ENCODE peak calls at places on chromosomes 16 and 17, in nine cellular contexts. O is HCT116, X is WTC11, D is endothelial cell of umbilical vein, U is A549, W is K562, Q is SK-N-SH, L is H1, S is HepG2. E is an unnamed sample.
A peak's percentile ranks its signal among the peaks of the same experiment; 100 is the strongest.

GRCh38 chr17:82592289-82592683 is 56.0 kb downstream of the WDR45B start:
- DNase-seq in O (no peak), X (no peak), D (no peak), U (no peak), W (no peak), Q (peak; percentile 38), L (no peak), S (peak; percentile 21), E (peak; percentile 46)

GRCh38 chr17:36532435-36532975 is 2.2 kb downstream of the MYO19 start:
- DNase-seq in O (no peak), X (no peak), D (no peak), U (no peak), W (no peak), Q (no peak), L (peak; percentile 14), S (no peak), E (no peak)

GRCh38 chr16:30095166-30096078 is 591 bp downstream of the YPEL3 start:
- DNase-seq in O (no peak), X (no peak), D (no peak), U (no peak), W (no peak), Q (no peak), L (no peak), S (no peak), E (no peak)

GRCh38 chr16:67241008-67241900 is 6.0 kb downstream of the FHOD1 start:
- DNase-seq in O (no peak), X (no peak), D (peak; percentile 36), U (peak; percentile 74), W (peak; percentile 70), Q (no peak), L (no peak), S (peak; percentile 32), E (no peak)

GRCh38 chr17:37124074-37124824 is 175.5 kb downstream of the AATF start:
- DNase-seq in O (no peak), X (no peak), D (no peak), U (no peak), W (no peak), Q (no peak), L (no peak), S (no peak), E (peak; percentile 85)

GRCh38 chr16:77869997-77870813 is 81.8 kb downstream of the VAT1L start:
- DNase-seq in O (no peak), X (no peak), D (peak; percentile 24), U (no peak), W (no peak), Q (no peak), L (no peak), S (no peak), E (no peak)

GRCh38 chr17:73833779-73834613 is 189.8 kb upstream of the SDK2 start:
- DNase-seq in O (no peak), X (no peak), D (no peak), U (peak; percentile 24), W (no peak), Q (no peak), L (no peak), S (no peak), E (no peak)

GRCh38 chr16:683396-684066 is 603 bp downstream of the JMJD8 start:
- DNase-seq in O (no peak), X (no peak), D (no peak), U (peak; percentile 55), W (peak; percentile 23), Q (no peak), L (peak; percentile 60), S (no peak), E (peak; percentile 38)

GRCh38 chr17:16929281-16929680 is 42.6 kb downstream of the TNFRSF13B start:
- DNase-seq in O (no peak), X (no peak), D (no peak), U (no peak), W (no peak), Q (no peak), L (no peak), S (no peak), E (no peak)

GRCh38 chr16:85151603-85152413 is 39.5 kb upstream of the CIBAR2 start:
- DNase-seq in O (no peak), X (no peak), D (peak; percentile 62), U (no peak), W (peak; percentile 92), Q (peak; percentile 93), L (no peak), S (no peak), E (peak; percentile 77)

GRCh38 chr16:79651363-79651762 is 50.8 kb upstream of the MAF start:
- DNase-seq in O (no peak), X (no peak), D (no peak), U (peak; percentile 47), W (no peak), Q (no peak), L (no peak), S (no peak), E (no peak)

GRCh38 chr16:48383877-48384304 is 1.3 kb downstream of the SIAH1 start:
- DNase-seq in O (no peak), X (no peak), D (peak; percentile 63), U (peak; percentile 31), W (peak; percentile 22), Q (no peak), L (no peak), S (peak; percentile 70), E (peak; percentile 45)

GRCh38 chr17:20095366-20096080 is 86.4 kb downstream of the SPECC1 start:
- DNase-seq in O (peak; percentile 22), X (peak; percentile 54), D (peak; percentile 27), U (peak; percentile 65), W (no peak), Q (peak; percentile 80), L (no peak), S (peak; percentile 43), E (peak; percentile 45)

GRCh38 chr16:50407351-50407750 is 38.6 kb upstream of the BRD7 start:
- DNase-seq in O (no peak), X (peak; percentile 55), D (no peak), U (no peak), W (no peak), Q (no peak), L (peak; percentile 58), S (no peak), E (no peak)

GRCh38 chr17:55742272-55743102 is 8.4 kb upstream of the PCTP start:
- DNase-seq in O (no peak), X (no peak), D (no peak), U (no peak), W (no peak), Q (no peak), L (no peak), S (peak; percentile 28), E (no peak)

GRCh38 chr17:74478369-74479100 is 12.1 kb downstream of the CD300A start:
- DNase-seq in O (no peak), X (no peak), D (no peak), U (no peak), W (no peak), Q (peak; percentile 12), L (no peak), S (no peak), E (peak; percentile 87)

GRCh38 chr17:68420065-68420847 is 37.0 kb downstream of the WIPI1 start:
- DNase-seq in O (no peak), X (no peak), D (no peak), U (no peak), W (no peak), Q (no peak), L (peak; percentile 45), S (no peak), E (no peak)
- TF ChIP-seq MAX in O (no peak), X (no peak), D (no peak), U (no peak), W (no peak), Q (no peak), L (no peak), S (no peak), E (no peak)

DNA sequence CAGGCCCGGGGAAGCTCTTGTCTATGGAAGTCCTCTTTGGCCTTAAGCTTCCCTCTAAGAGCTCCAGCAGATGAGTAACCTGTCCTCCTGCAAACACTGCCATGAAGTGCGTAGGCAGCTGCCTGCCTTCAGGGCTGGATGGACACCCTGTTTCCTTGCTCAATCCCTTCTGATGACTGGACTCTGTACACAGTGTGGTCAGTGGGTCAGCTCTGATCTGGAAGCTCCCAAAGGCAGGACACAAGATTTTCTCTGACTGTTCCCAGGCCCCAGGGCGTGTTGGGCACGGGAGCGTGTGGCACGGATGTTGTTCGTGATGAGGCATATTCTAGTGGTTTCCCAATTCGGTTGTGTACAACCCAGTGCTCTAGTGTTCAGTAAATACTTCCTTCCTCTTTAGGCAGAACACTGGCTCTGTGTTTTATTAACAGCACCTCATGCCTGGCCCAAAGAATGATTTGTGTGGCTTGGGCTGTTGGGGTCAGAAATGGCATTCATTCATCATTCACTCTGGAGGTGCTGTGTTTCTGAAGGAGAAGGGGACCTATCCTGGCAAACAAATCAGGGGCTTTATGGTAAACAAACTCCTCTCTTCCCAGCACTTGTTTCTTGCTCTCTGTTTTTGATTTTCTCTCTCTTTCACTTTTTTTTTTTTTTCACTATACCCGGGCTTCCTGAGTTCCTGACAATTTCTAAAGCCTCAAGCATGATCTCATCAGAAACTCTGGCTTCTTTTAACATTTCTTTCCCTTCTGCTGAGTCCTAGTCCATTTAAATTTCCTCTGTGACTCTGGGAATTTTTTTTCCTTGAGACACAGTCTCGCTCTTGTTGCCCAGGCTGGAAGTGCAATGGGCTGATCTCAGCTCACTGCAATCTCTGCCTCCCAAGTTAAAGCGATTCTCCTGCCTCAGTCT is 12.0 kb upstream of the RNF157 start:
- DNase-seq in O (no peak), X (no peak), D (peak; percentile 74), U (peak; percentile 88), W (no peak), Q (no peak), L (no peak), S (peak; percentile 94), E (peak; percentile 86)
- TF ChIP-seq MAX in O (no peak), X (no peak), D (no peak), U (peak; percentile 52), W (no peak), Q (no peak), L (no peak), S (peak; percentile 88), E (peak; percentile 73)

GRCh38 chr17:64736804-64737492 is 74.8 kb upstream of the SMURF2 start:
- DNase-seq in O (peak; percentile 61), X (peak; percentile 56), D (peak; percentile 75), U (peak; percentile 83), W (no peak), Q (peak; percentile 30), L (peak; percentile 55), S (peak; percentile 51), E (peak; percentile 65)
- TF ChIP-seq MAX in O (peak; percentile 38), X (no peak), D (no peak), U (no peak), W (no peak), Q (no peak), L (no peak), S (no peak), E (no peak)

GRCh38 chr17:79917902-79918484 is 78.8 kb upstream of the CBX4 start:
- DNase-seq in O (no peak), X (no peak), D (no peak), U (no peak), W (no peak), Q (no peak), L (no peak), S (no peak), E (no peak)

GRCh38 chr17:79920751-79921410 is 81.6 kb upstream of the CBX4 start:
- DNase-seq in O (no peak), X (no peak), D (no peak), U (no peak), W (no peak), Q (no peak), L (no peak), S (no peak), E (no peak)

GRCh38 chr17:79919862-79920720 is 80.9 kb upstream of the CBX4 start:
- DNase-seq in O (no peak), X (no peak), D (no peak), U (no peak), W (no peak), Q (no peak), L (no peak), S (no peak), E (no peak)

GRCh38 chr17:79918581-79919163 is 79.4 kb upstream of the CBX4 start:
- DNase-seq in O (no peak), X (no peak), D (no peak), U (no peak), W (no peak), Q (no peak), L (no peak), S (no peak), E (no peak)

GRCh38 chr17:79919164-79919585 is 79.9 kb upstream of the CBX4 start:
- DNase-seq in O (no peak), X (no peak), D (peak; percentile 62), U (peak; percentile 74), W (no peak), Q (peak; percentile 95), L (no peak), S (no peak), E (no peak)
- TF ChIP-seq MAX in O (no peak), X (no peak), D (no peak), U (peak; percentile 36), W (no peak), Q (no peak), L (no peak), S (no peak), E (no peak)